ENCODE peak calls at places on chromosomes 2 and 18, in seven cellular contexts. L is Karpas-422, W is cardiac muscle cell, S is fibroblast of lung, F is spleen, H is body of pancreas, R is colonic mucosa. J is an unnamed sample.

GRCh38 chr2:20592106-20593071 is 58.5 kb downstream of the HS1BP3 start:
- DNase-seq in W (no peak), F (peak; percentile 61), L (peak; percentile 69), S (no peak), R (no peak), H (peak; percentile 8), J (no peak)

GRCh38 chr2:149703281-149703680 is 115.7 kb upstream of the MMADHC start:
- DNase-seq in H (no peak), S (no peak), F (no peak), R (no peak), W (no peak), L (no peak), J (no peak)

GRCh38 chr2:231673348-231673770 is 35.0 kb upstream of the PTMA start:
- DNase-seq in H (no peak), W (peak; percentile 81), F (no peak), S (peak; percentile 32), L (peak; percentile 45), R (peak; percentile 96), J (peak; percentile 90)

GRCh38 chr2:26811261-26811660 is 25.4 kb downstream of the CENPA start:
- DNase-seq in H (no peak), F (no peak), W (no peak), L (no peak), S (no peak), R (no peak), J (no peak)

GRCh38 chr2:24313744-24314632 is 46.3 kb downstream of the ITSN2 start:
- DNase-seq in W (no peak), F (no peak), H (no peak), R (no peak), L (no peak), S (no peak), J (no peak)

GRCh38 chr2:29841386-29842004 is 79.9 kb downstream of the ALK start:
- DNase-seq in F (no peak), R (no peak), H (peak; percentile 17), W (peak; percentile 56), L (peak; percentile 72), S (peak; percentile 28), J (peak; percentile 83)

GRCh38 chr2:121197369-121198091 is 87.5 kb downstream of the TFCP2L1 start:
- DNase-seq in W (no peak), F (peak; percentile 86), L (no peak), R (peak; percentile 45), S (peak; percentile 39), H (peak; percentile 41), J (no peak)

GRCh38 chr2:19235308-19235707 is 123.1 kb downstream of the OSR1 start:
- DNase-seq in H (no peak), W (no peak), F (no peak), L (no peak), S (peak; percentile 91), R (no peak), J (no peak)

GRCh38 chr2:81007104-81007503 is 702.6 kb upstream of the LRRTM1 start:
- DNase-seq in S (no peak), W (no peak), F (no peak), H (no peak), L (peak; percentile 54), R (no peak), J (no peak)

GRCh38 chr18:9643549-9643948 is 29.2 kb upstream of the PPP4R1 start:
- DNase-seq in H (peak; percentile 36), R (no peak), L (peak; percentile 28), F (no peak), W (peak; percentile 78), S (peak; percentile 97), J (peak; percentile 56)

GRCh38 chr2:109226128-109226527 is 97.1 kb downstream of the SH3RF3 start:
- DNase-seq in W (no peak), F (no peak), L (no peak), S (peak; percentile 54), R (no peak), H (no peak), J (no peak)
- H3K27ac ChIP-seq in W (no peak overlapping the region), F (no peak overlapping the region), L (no peak overlapping the region), S (no peak overlapping the region), R (no peak overlapping the region), H (no peak overlapping the region), J (no peak overlapping the region)

GRCh38 chr2:226526731-226527130 is 272.9 kb downstream of the IRS1 start:
- DNase-seq in W (no peak), F (no peak), S (peak; percentile 85), H (no peak), L (no peak), R (no peak), J (no peak)
- H3K4me1 ChIP-seq in W (no peaks in the 10 kb centered on the region), F (no peaks in the 10 kb centered on the region), S (peaks cover 5% of the 10 kb centered on the region), H (no peaks in the 10 kb centered on the region), L (no peaks in the 10 kb centered on the region), R (no peaks in the 10 kb centered on the region), J (peaks cover 13% of the 10 kb centered on the region)

GRCh38 chr18:2178036-2178435 is 393.3 kb downstream of the METTL4 start:
- DNase-seq in S (no peak), W (no peak), L (no peak), F (no peak), H (no peak), R (no peak), J (no peak)
- H3K27me3 ChIP-seq in S (no peaks in the 10 kb centered on the region), W (no peaks in the 10 kb centered on the region), L (peaks cover 2% of the 10 kb centered on the region), F (no peaks in the 10 kb centered on the region), H (peaks cover 5% of the 10 kb centered on the region), R (no peaks in the 10 kb centered on the region), J (no peaks in the 10 kb centered on the region)

GRCh38 chr18:74315464-74316256 is at the start of gene C18orf63:
- DNase-seq in F (no peak), W (no peak), S (no peak), H (no peak), L (no peak), R (no peak), J (no peak)
- H3K27ac ChIP-seq in F (no peak within 1 kb of the TSS), W (no peak within 1 kb of the TSS), S (no peak within 1 kb of the TSS), H (no peak within 1 kb of the TSS), L (no peak within 1 kb of the TSS), R (no peak within 1 kb of the TSS), J (peak within 1 kb of the TSS; percentile 35)

GRCh38 chr2:174490032-174490431 is 3.2 kb upstream of the GPR155 start:
- DNase-seq in R (no peak), F (no peak), W (no peak), L (no peak), S (no peak), H (no peak), J (no peak)
- H3K4me1 ChIP-seq in R (peaks cover 3% of the 10 kb centered on the region), F (peaks cover 89% of the 10 kb centered on the region), W (no peaks in the 10 kb centered on the region), L (peaks cover 31% of the 10 kb centered on the region), S (no peaks in the 10 kb centered on the region), H (no peaks in the 10 kb centered on the region), J (no peaks in the 10 kb centered on the region)